ENCODE peak calls at places on chromosomes 2 and 18, in nine cellular contexts. P, T, E, U, M, Z, Q, A and K are unnamed samples.

GRCh38 chr2:112627060-112628040 is 18.4 kb upstream of the SLC20A1 start:
- DNase-seq in P (no peak), Q (peak), U (no peak), E (peak), Z (peak), M (no peak), A (peak), T (peak), K (no peak)

GRCh38 chr2:207565736-207566135 is 36.0 kb downstream of the CREB1 start:
- DNase-seq in U (no peak), A (no peak), P (no peak), Z (no peak), E (no peak), Q (no peak), T (no peak), M (no peak), K (no peak)

GRCh38 chr2:239319261-239319661 is 81.6 kb downstream of the HDAC4 start:
- DNase-seq in Z (peak), U (no peak), M (no peak), E (no peak), P (no peak), Q (peak), A (no peak), T (peak), K (no peak)

GRCh38 chr2:202147775-202148174 is 74.7 kb downstream of the KIAA2012 start:
- DNase-seq in T (no peak), M (no peak), P (no peak), E (no peak), Q (no peak), A (no peak), Z (peak), U (no peak), K (no peak)

GRCh38 chr2:200748779-200749178 is 62.9 kb upstream of the BZW1 start:
- DNase-seq in Z (no peak), Q (no peak), E (no peak), A (no peak), U (no peak), T (no peak), P (no peak), M (no peak), K (no peak)

GRCh38 chr2:220227272-220227920 is 600.0 kb downstream of the SLC4A3 start:
- DNase-seq in Z (peak), U (no peak), M (no peak), P (no peak), E (no peak), T (no peak), Q (no peak), A (peak), K (no peak)

GRCh38 chr2:51880153-51880552 is 848.2 kb upstream of the NRXN1 start:
- DNase-seq in Z (no peak), A (no peak), Q (no peak), T (no peak), M (no peak), E (no peak), U (no peak), P (no peak), K (no peak)

GRCh38 chr2:85438291-85439110 is 20.0 kb downstream of the SH2D6 start:
- DNase-seq in Z (peak), Q (peak), P (peak), T (no peak), U (no peak), A (no peak), E (peak), M (no peak), K (no peak)

GRCh38 chr18:47531759-47532158 is 280.3 kb upstream of the SKOR2 start:
- DNase-seq in E (no peak), M (no peak), Z (no peak), P (no peak), T (no peak), Q (no peak), U (no peak), A (no peak), K (no peak)

GRCh38 chr2:219643084-219643473 is 15.6 kb downstream of the SLC4A3 start:
- DNase-seq in Q (no peak), U (no peak), T (no peak), Z (no peak), M (no peak), A (no peak), E (no peak), P (no peak), K (no peak)

GRCh38 chr2:80896576-80896975 is 592.0 kb upstream of the LRRTM1 start:
- DNase-seq in Z (no peak), T (no peak), A (no peak), U (no peak), M (no peak), P (no peak), Q (no peak), E (no peak), K (no peak)

GRCh38 chr2:165462433-165462832 is 7.1 kb upstream of the CSRNP3 start:
- DNase-seq in P (peak), Q (no peak), E (no peak), T (no peak), M (no peak), Z (no peak), U (no peak), A (no peak), K (peak)

GRCh38 chr2:98293003-98293402 is 53.3 kb upstream of the CNGA3 start:
- DNase-seq in Z (no peak), E (no peak), Q (no peak), P (no peak), M (no peak), U (no peak), T (no peak), A (no peak), K (no peak)

GRCh38 chr18:57951110-57951796 is 92.8 kb upstream of the NEDD4L start:
- DNase-seq in M (no peak), A (peak), U (no peak), P (no peak), E (no peak), T (no peak), Z (no peak), Q (no peak), K (no peak)

GRCh38 chr2:135198481-135198880 is 146.4 kb downstream of the RAB3GAP1 start:
- DNase-seq in T (no peak), U (no peak), M (no peak), P (no peak), E (no peak), Z (no peak), A (no peak), Q (no peak), K (no peak)

GRCh38 chr2:167670588-167670987 is 576.8 kb downstream of the STK39 start:
- DNase-seq in Z (no peak), M (no peak), U (no peak), P (no peak), T (no peak), E (no peak), A (no peak), Q (no peak), K (no peak)

GRCh38 chr2:58435246-58435645 is 194.1 kb upstream of the FANCL start:
- DNase-seq in E (no peak), Z (no peak), Q (no peak), P (no peak), U (no peak), T (no peak), M (no peak), A (no peak), K (no peak)

GRCh38 chr2:190759749-190760213 is 110.9 kb downstream of the NAB1 start:
- DNase-seq in Q (no peak), P (no peak), U (no peak), T (no peak), A (peak), M (no peak), E (no peak), Z (peak), K (peak)

GRCh38 chr2:54691439-54692135 is 31.9 kb upstream of the EML6 start:
- DNase-seq in P (peak), U (no peak), Q (no peak), Z (no peak), E (no peak), T (no peak), M (no peak), A (no peak), K (no peak)

GRCh38 chr2:211996857-211997256 is 541.7 kb downstream of the ERBB4 start:
- DNase-seq in E (no peak), T (no peak), M (no peak), P (no peak), Z (no peak), Q (no peak), A (no peak), U (no peak), K (no peak)

GRCh38 chr2:150531626-150532419 is 44.4 kb upstream of the RND3 start:
- DNase-seq in E (no peak), Q (no peak), U (no peak), Z (no peak), A (peak), T (no peak), P (no peak), M (no peak), K (no peak)

GRCh38 chr2:216181351-216181750 is 72.2 kb downstream of the XRCC5 start:
- DNase-seq in E (no peak), T (no peak), P (no peak), Q (no peak), M (no peak), U (no peak), Z (no peak), A (no peak), K (no peak)

GRCh38 chr2:227472265-227473018 is 486 bp downstream of the AGFG1 start:
- DNase-seq in Q (peak), U (peak), Z (peak), T (peak), A (peak), E (peak), P (peak), M (peak), K (no peak)

GRCh38 chr2:2266699-2267449 is 64.2 kb downstream of the MYT1L start:
- DNase-seq in Z (no peak), A (no peak), E (no peak), Q (no peak), M (no peak), P (no peak), T (no peak), U (no peak), K (no peak)

GRCh38 chr18:36299010-36299409 is 1.5 kb downstream of the FHOD3 start:
- DNase-seq in E (no peak), T (no peak), A (no peak), U (no peak), P (no peak), Z (no peak), Q (no peak), M (no peak), K (no peak)

GRCh38 chr2:180761224-180761623 is 219.2 kb upstream of the UBE2E3 start:
- DNase-seq in P (no peak), T (no peak), E (no peak), U (no peak), Q (no peak), M (no peak), Z (peak), A (peak), K (no peak)

GRCh38 chr2:85312404-85312803 is 15.4 kb downstream of the TGOLN2 start:
- DNase-seq in M (no peak), P (no peak), U (no peak), E (no peak), A (peak), Q (no peak), T (no peak), Z (peak), K (no peak)

GRCh38 chr2:119672161-119672862 is 6.7 kb upstream of the TMEM177 start:
- DNase-seq in Z (no peak), E (no peak), M (no peak), Q (no peak), A (no peak), U (no peak), P (no peak), T (no peak), K (no peak)

GRCh38 chr2:233813236-233814062 is 35.3 kb downstream of the MROH2A start:
- DNase-seq in U (no peak), T (peak), E (no peak), Z (no peak), M (no peak), Q (no peak), A (no peak), P (no peak), K (no peak)

GRCh38 chr2:157628532-157629415 is at the start of gene ACVR1C:
- DNase-seq in E (peak), P (peak), Z (peak), T (peak), M (peak), U (peak), A (peak), Q (peak), K (peak)

GRCh38 chr18:13447621-13448020 is 229.1 kb downstream of the LDLRAD4 start:
- DNase-seq in M (no peak), P (peak), Z (peak), E (no peak), U (peak), A (no peak), Q (peak), T (no peak), K (peak)